ENCODE peak calls at places on chromosome 14, in six cellular contexts. One of them, this sample, is unnamed.

GRCh38 chr14:94356379-94357056 is 31.9 kb downstream of the SERPINA1 start:
- DNase-seq in PC-3: no peak
- DNase-seq in neural progenitor cell: no peak
- DNase-seq in HCT116: no peak
- DNase-seq in MM.1S: no peak
- DNase-seq in SK-N-SH: no peak
- DNase-seq in this sample: no peak

GRCh38 chr14:35949933-35950332 is 123.8 kb downstream of the BRMS1L start:
- DNase-seq in PC-3: peak
- DNase-seq in neural progenitor cell: peak
- DNase-seq in HCT116: no peak
- DNase-seq in MM.1S: no peak
- DNase-seq in SK-N-SH: no peak
- DNase-seq in this sample: no peak

GRCh38 chr14:23025181-23025788 is 9.4 kb downstream of the PSMB5 start:
- DNase-seq in PC-3: no peak
- DNase-seq in neural progenitor cell: no peak
- DNase-seq in HCT116: no peak
- DNase-seq in MM.1S: no peak
- DNase-seq in SK-N-SH: no peak
- DNase-seq in this sample: no peak

GRCh38 chr14:67331368-67332125 is 28.1 kb downstream of the ATP6V1D start:
- DNase-seq in PC-3: peak
- DNase-seq in neural progenitor cell: no peak
- DNase-seq in HCT116: no peak
- DNase-seq in MM.1S: no peak
- DNase-seq in SK-N-SH: no peak
- DNase-seq in this sample: peak

GRCh38 chr14:82451675-82452074 is 918.0 kb upstream of the SEL1L start:
- DNase-seq in PC-3: no peak
- DNase-seq in neural progenitor cell: no peak
- DNase-seq in HCT116: no peak
- DNase-seq in MM.1S: no peak
- DNase-seq in SK-N-SH: no peak
- DNase-seq in this sample: no peak

GRCh38 chr14:32078794-32079663 is 1.9 kb downstream of the ARHGAP5 start:
- DNase-seq in PC-3: peak
- DNase-seq in neural progenitor cell: peak
- DNase-seq in HCT116: peak
- DNase-seq in MM.1S: no peak
- DNase-seq in SK-N-SH: no peak
- DNase-seq in this sample: peak

GRCh38 chr14:89507521-89507920 is 90.5 kb upstream of the FOXN3 start:
- DNase-seq in PC-3: peak
- DNase-seq in neural progenitor cell: no peak
- DNase-seq in HCT116: peak
- DNase-seq in MM.1S: no peak
- DNase-seq in SK-N-SH: no peak
- DNase-seq in this sample: peak

GRCh38 chr14:102889615-102890014 is 32.8 kb upstream of the AMN start:
- DNase-seq in PC-3: no peak
- DNase-seq in neural progenitor cell: no peak
- DNase-seq in HCT116: no peak
- DNase-seq in MM.1S: no peak
- DNase-seq in SK-N-SH: no peak
- DNase-seq in this sample: no peak

GRCh38 chr14:54278087-54278486 is 118.7 kb upstream of the CDKN3 start:
- DNase-seq in PC-3: no peak
- DNase-seq in neural progenitor cell: no peak
- DNase-seq in HCT116: no peak
- DNase-seq in MM.1S: no peak
- DNase-seq in SK-N-SH: no peak
- DNase-seq in this sample: no peak

GRCh38 chr14:100554082-100554677 is 33.0 kb downstream of the BEGAIN start:
- DNase-seq in PC-3: no peak
- DNase-seq in neural progenitor cell: no peak
- DNase-seq in HCT116: no peak
- DNase-seq in MM.1S: no peak
- DNase-seq in SK-N-SH: no peak
- DNase-seq in this sample: peak

GRCh38 chr14:68612049-68612448 is 180.8 kb downstream of the ZFP36L1 start:
- DNase-seq in PC-3: no peak
- DNase-seq in neural progenitor cell: no peak
- DNase-seq in HCT116: no peak
- DNase-seq in MM.1S: no peak
- DNase-seq in SK-N-SH: no peak
- DNase-seq in this sample: peak

GRCh38 chr14:63203618-63204406 is 431 bp upstream of the RHOJ start:
- DNase-seq in PC-3: peak
- DNase-seq in neural progenitor cell: peak
- DNase-seq in HCT116: no peak
- DNase-seq in MM.1S: no peak
- DNase-seq in SK-N-SH: peak
- DNase-seq in this sample: peak

GRCh38 chr14:93135399-93135798 is 19.7 kb upstream of the ITPK1 start:
- DNase-seq in PC-3: peak
- DNase-seq in neural progenitor cell: no peak
- DNase-seq in HCT116: no peak
- DNase-seq in MM.1S: no peak
- DNase-seq in SK-N-SH: no peak
- DNase-seq in this sample: no peak

GRCh38 chr14:55265197-55265596 is 6.0 kb upstream of the FBXO34 start:
- DNase-seq in PC-3: no peak
- DNase-seq in neural progenitor cell: no peak
- DNase-seq in HCT116: no peak
- DNase-seq in MM.1S: peak
- DNase-seq in SK-N-SH: no peak
- DNase-seq in this sample: no peak

GRCh38 chr14:67816326-67817009 is at the start of gene ZFYVE26:
- DNase-seq in PC-3: peak
- DNase-seq in neural progenitor cell: peak
- DNase-seq in HCT116: peak
- DNase-seq in MM.1S: peak
- DNase-seq in SK-N-SH: peak
- DNase-seq in this sample: peak

GRCh38 chr14:83096092-83096491 is 1562.4 kb upstream of the SEL1L start:
- DNase-seq in PC-3: no peak
- DNase-seq in neural progenitor cell: no peak
- DNase-seq in HCT116: no peak
- DNase-seq in MM.1S: no peak
- DNase-seq in SK-N-SH: no peak
- DNase-seq in this sample: peak

GRCh38 chr14:74261288-74261687 is 22.0 kb downstream of the VSX2 start:
- DNase-seq in PC-3: no peak
- DNase-seq in neural progenitor cell: no peak
- DNase-seq in HCT116: no peak
- DNase-seq in MM.1S: no peak
- DNase-seq in SK-N-SH: no peak
- DNase-seq in this sample: no peak

GRCh38 chr14:92527724-92528123 is 14.1 kb downstream of the RIN3 start:
- DNase-seq in PC-3: no peak
- DNase-seq in neural progenitor cell: no peak
- DNase-seq in HCT116: no peak
- DNase-seq in MM.1S: no peak
- DNase-seq in SK-N-SH: no peak
- DNase-seq in this sample: no peak

GRCh38 chr14:55699131-55700057 is 119.4 kb downstream of the KTN1 start:
- DNase-seq in PC-3: peak
- DNase-seq in neural progenitor cell: no peak
- DNase-seq in HCT116: no peak
- DNase-seq in MM.1S: no peak
- DNase-seq in SK-N-SH: no peak
- DNase-seq in this sample: peak

GRCh38 chr14:68977137-68977740 is 1.9 kb downstream of the ACTN1 start:
- DNase-seq in PC-3: no peak
- DNase-seq in neural progenitor cell: peak
- DNase-seq in HCT116: no peak
- DNase-seq in MM.1S: no peak
- DNase-seq in SK-N-SH: peak
- DNase-seq in this sample: no peak

GRCh38 chr14:92988786-92989755 is 66.1 kb downstream of the CHGA start:
- DNase-seq in PC-3: no peak
- DNase-seq in neural progenitor cell: no peak
- DNase-seq in HCT116: no peak
- DNase-seq in MM.1S: no peak
- DNase-seq in SK-N-SH: no peak
- DNase-seq in this sample: no peak

GRCh38 chr14:67766035-67766680 is 50.2 kb downstream of the ZFYVE26 start:
- DNase-seq in PC-3: no peak
- DNase-seq in neural progenitor cell: no peak
- DNase-seq in HCT116: no peak
- DNase-seq in MM.1S: no peak
- DNase-seq in SK-N-SH: no peak
- DNase-seq in this sample: no peak

GRCh38 chr14:98182385-98183055 is 1089.5 kb downstream of the BCL11B start:
- DNase-seq in PC-3: peak
- DNase-seq in neural progenitor cell: no peak
- DNase-seq in HCT116: no peak
- DNase-seq in MM.1S: no peak
- DNase-seq in SK-N-SH: no peak
- DNase-seq in this sample: peak

GRCh38 chr14:37054144-37054543 is 118.3 kb downstream of the SLC25A21 start:
- DNase-seq in PC-3: no peak
- DNase-seq in neural progenitor cell: no peak
- DNase-seq in HCT116: no peak
- DNase-seq in MM.1S: no peak
- DNase-seq in SK-N-SH: no peak
- DNase-seq in this sample: no peak

GRCh38 chr14:36996133-36996856 is 176.1 kb downstream of the SLC25A21 start:
- DNase-seq in PC-3: peak
- DNase-seq in neural progenitor cell: no peak
- DNase-seq in HCT116: no peak
- DNase-seq in MM.1S: no peak
- DNase-seq in SK-N-SH: no peak
- DNase-seq in this sample: peak

GRCh38 chr14:105899657-105900397 is 373.4 kb downstream of the TMEM121 start:
- DNase-seq in PC-3: no peak
- DNase-seq in neural progenitor cell: no peak
- DNase-seq in HCT116: no peak
- DNase-seq in MM.1S: no peak
- DNase-seq in SK-N-SH: no peak
- DNase-seq in this sample: no peak

GRCh38 chr14:20623798-20624197 is 17.7 kb downstream of the OR6S1 start:
- DNase-seq in PC-3: no peak
- DNase-seq in neural progenitor cell: no peak
- DNase-seq in HCT116: no peak
- DNase-seq in MM.1S: no peak
- DNase-seq in SK-N-SH: no peak
- DNase-seq in this sample: peak

GRCh38 chr14:24228902-24229301 is 3.3 kb downstream of the NEDD8 start:
- DNase-seq in PC-3: no peak
- DNase-seq in neural progenitor cell: no peak
- DNase-seq in HCT116: no peak
- DNase-seq in MM.1S: no peak
- DNase-seq in SK-N-SH: no peak
- DNase-seq in this sample: no peak

GRCh38 chr14:24232645-24233537 is at the start of gene GMPR2:
- DNase-seq in PC-3: no peak
- DNase-seq in neural progenitor cell: no peak
- DNase-seq in HCT116: no peak
- DNase-seq in MM.1S: no peak
- DNase-seq in SK-N-SH: peak
- DNase-seq in this sample: peak

GRCh38 chr14:24233538-24233866 is 773 bp downstream of the GMPR2 start:
- DNase-seq in PC-3: no peak
- DNase-seq in neural progenitor cell: no peak
- DNase-seq in HCT116: no peak
- DNase-seq in MM.1S: no peak
- DNase-seq in SK-N-SH: no peak
- DNase-seq in this sample: no peak

GRCh38 chr14:24232121-24232644 is at the start of gene NEDD8:
- DNase-seq in PC-3: peak
- DNase-seq in neural progenitor cell: peak
- DNase-seq in HCT116: peak
- DNase-seq in MM.1S: peak
- DNase-seq in SK-N-SH: peak
- DNase-seq in this sample: peak

GRCh38 chr14:24231263-24232120 is 675 bp downstream of the NEDD8 start:
- DNase-seq in PC-3: no peak
- DNase-seq in neural progenitor cell: no peak
- DNase-seq in HCT116: no peak
- DNase-seq in MM.1S: no peak
- DNase-seq in SK-N-SH: peak
- DNase-seq in this sample: peak
- H3K27ac ChIP-seq in PC-3: peak
- H3K27ac ChIP-seq in neural progenitor cell: no peak
- H3K27ac ChIP-seq in HCT116: peak
- H3K27ac ChIP-seq in MM.1S: peak
- H3K27ac ChIP-seq in SK-N-SH: peak
- H3K27ac ChIP-seq in this sample: peak

GRCh38 chr14:64683264-64683663 is 21.0 kb upstream of the PLEKHG3 start:
- DNase-seq in PC-3: no peak
- DNase-seq in neural progenitor cell: peak
- DNase-seq in HCT116: no peak
- DNase-seq in MM.1S: no peak
- DNase-seq in SK-N-SH: no peak
- DNase-seq in this sample: no peak
- H3K9ac ChIP-seq in PC-3: no peak
- H3K9ac ChIP-seq in neural progenitor cell: no peak
- H3K9ac ChIP-seq in HCT116: no peak
- H3K9ac ChIP-seq in MM.1S: no peak
- H3K9ac ChIP-seq in SK-N-SH: no peak
- H3K9ac ChIP-seq in this sample: no peak

GRCh38 chr14:70741482-70741881 is 67.8 kb downstream of the MAP3K9 start:
- DNase-seq in PC-3: no peak
- DNase-seq in neural progenitor cell: no peak
- DNase-seq in HCT116: no peak
- DNase-seq in MM.1S: no peak
- DNase-seq in SK-N-SH: no peak
- DNase-seq in this sample: no peak
- TF ChIP-seq EZH2phosphoT487 in PC-3: no peak
- TF ChIP-seq EZH2phosphoT487 in neural progenitor cell: no peak
- TF ChIP-seq EZH2phosphoT487 in HCT116: no peak
- TF ChIP-seq EZH2phosphoT487 in MM.1S: no peak
- TF ChIP-seq EZH2phosphoT487 in SK-N-SH: no peak
- TF ChIP-seq EZH2phosphoT487 in this sample: no peak

GRCh38 chr14:25884657-25885056 is 713.2 kb downstream of the NOVA1 start:
- DNase-seq in PC-3: no peak
- DNase-seq in neural progenitor cell: no peak
- DNase-seq in HCT116: no peak
- DNase-seq in MM.1S: no peak
- DNase-seq in SK-N-SH: no peak
- DNase-seq in this sample: no peak

GRCh38 chr14:25887251-25887908 is 710.5 kb downstream of the NOVA1 start:
- DNase-seq in PC-3: peak
- DNase-seq in neural progenitor cell: no peak
- DNase-seq in HCT116: no peak
- DNase-seq in MM.1S: no peak
- DNase-seq in SK-N-SH: no peak
- DNase-seq in this sample: peak

DNA sequence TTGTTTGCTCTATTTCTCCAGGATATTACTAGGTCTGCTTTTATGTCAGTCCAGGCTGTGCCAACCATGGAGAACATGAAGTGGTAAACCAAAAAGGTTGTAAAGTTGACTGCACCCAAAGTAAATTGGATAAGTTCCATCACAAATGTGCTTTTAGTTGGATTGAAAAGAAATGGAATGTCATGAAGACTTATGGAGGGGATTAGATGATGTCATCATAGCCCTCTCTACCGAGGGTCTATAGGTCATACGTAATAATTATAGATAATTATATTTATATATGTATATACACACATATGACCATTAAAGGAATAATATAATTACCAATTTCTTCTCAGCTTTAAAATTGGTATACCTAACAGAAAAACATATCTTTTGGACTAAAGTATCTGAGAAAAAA is 714.9 kb downstream of the NOVA1 start:
- DNase-seq in PC-3: no peak
- DNase-seq in neural progenitor cell: no peak
- DNase-seq in HCT116: no peak
- DNase-seq in MM.1S: no peak
- DNase-seq in SK-N-SH: no peak
- DNase-seq in this sample: no peak
- H3K27ac ChIP-seq in PC-3: no peak
- H3K27ac ChIP-seq in neural progenitor cell: no peak
- H3K27ac ChIP-seq in HCT116: no peak
- H3K27ac ChIP-seq in MM.1S: no peak
- H3K27ac ChIP-seq in SK-N-SH: no peak
- H3K27ac ChIP-seq in this sample: no peak

This sample was measured in GM23248.